ENCODE peak calls at places on chromosome 7, in nine cellular contexts. J is ovary, T is heart left ventricle, V is SJCRH30, I is HCT116, H is psoas muscle, O is esophagus squamous epithelium, Y is A673, R is kidney epithelial cell. U is an unnamed sample.
A peak's percentile ranks its signal among the peaks of the same experiment; 100 is the strongest.

GRCh38 chr7:23971031-23971430 is 261.0 kb downstream of the STK31 start:
- DNase-seq in R (no peak), T (no peak), V (no peak), I (no peak), Y (no peak), J (no peak), H (no peak), O (no peak), U (no peak)

GRCh38 chr7:132394283-132395003 is 181.8 kb downstream of the PLXNA4 start:
- DNase-seq in T (no peak), I (peak; percentile 2), R (no peak), V (no peak), Y (no peak), J (no peak), H (no peak), O (no peak), U (no peak)

GRCh38 chr7:23467731-23468720 is 2.3 kb downstream of the IGF2BP3 start:
- DNase-seq in O (no peak), I (no peak), R (no peak), V (peak; percentile 41), T (no peak), Y (peak; percentile 69), H (no peak), J (no peak), U (no peak)

GRCh38 chr7:21542891-21543527 is at the start of gene DNAH11:
- DNase-seq in V (peak; percentile 59), I (no peak), Y (peak; percentile 15), H (peak; percentile 40), R (no peak), O (no peak), T (no peak), J (peak; percentile 20), U (no peak)

GRCh38 chr7:137642467-137642866 is 204.3 kb downstream of the DGKI start:
- DNase-seq in R (no peak), I (no peak), T (no peak), J (no peak), O (no peak), V (no peak), Y (no peak), H (no peak), U (no peak)

GRCh38 chr7:105829681-105830322 is 46.6 kb downstream of the ATXN7L1 start:
- DNase-seq in T (no peak), R (no peak), V (no peak), J (no peak), I (no peak), H (no peak), Y (no peak), O (no peak), U (no peak)

GRCh38 chr7:137454169-137455166 is 110.9 kb upstream of the PTN start:
- DNase-seq in T (peak; percentile 18), R (no peak), I (no peak), H (peak; percentile 25), J (peak; percentile 9), V (no peak), O (no peak), Y (peak; percentile 59), U (no peak)

GRCh38 chr7:113207441-113207840 is 89.1 kb upstream of the SMIM30 start:
- DNase-seq in V (no peak), R (no peak), J (no peak), O (no peak), H (no peak), I (no peak), T (no peak), Y (no peak), U (no peak)

GRCh38 chr7:43612599-43613589 is 30.0 kb downstream of the STK17A start:
- DNase-seq in O (no peak), J (no peak), T (no peak), I (no peak), Y (no peak), H (no peak), V (no peak), R (no peak), U (no peak)

GRCh38 chr7:128946936-128947830 is 9.5 kb downstream of the IRF5 start:
- DNase-seq in V (no peak), J (no peak), H (no peak), Y (no peak), R (no peak), T (no peak), O (no peak), I (no peak), U (no peak)

GRCh38 chr7:111409714-111410422 is 152.4 kb downstream of the IMMP2L start:
- DNase-seq in O (no peak), R (no peak), H (no peak), I (no peak), T (no peak), J (no peak), V (no peak), Y (no peak), U (no peak)

GRCh38 chr7:80830584-80831319 is 88.1 kb downstream of the SEMA3C start:
- DNase-seq in O (no peak), V (no peak), I (peak; percentile 32), Y (no peak), R (no peak), T (no peak), J (no peak), H (no peak), U (no peak)

GRCh38 chr7:114082567-114082933 is 163.7 kb upstream of the PPP1R3A start:
- DNase-seq in T (no peak), Y (peak; percentile 2), O (no peak), I (no peak), H (no peak), R (no peak), V (no peak), J (no peak), U (no peak)

GRCh38 chr7:45111298-45112223 is at the start of gene TBRG4:
- DNase-seq in R (peak; percentile 59), V (peak; percentile 95), I (peak; percentile 89), O (peak; percentile 73), H (peak; percentile 97), J (peak; percentile 90), Y (peak; percentile 97), T (peak; percentile 93), U (peak; percentile 92)

DNA sequence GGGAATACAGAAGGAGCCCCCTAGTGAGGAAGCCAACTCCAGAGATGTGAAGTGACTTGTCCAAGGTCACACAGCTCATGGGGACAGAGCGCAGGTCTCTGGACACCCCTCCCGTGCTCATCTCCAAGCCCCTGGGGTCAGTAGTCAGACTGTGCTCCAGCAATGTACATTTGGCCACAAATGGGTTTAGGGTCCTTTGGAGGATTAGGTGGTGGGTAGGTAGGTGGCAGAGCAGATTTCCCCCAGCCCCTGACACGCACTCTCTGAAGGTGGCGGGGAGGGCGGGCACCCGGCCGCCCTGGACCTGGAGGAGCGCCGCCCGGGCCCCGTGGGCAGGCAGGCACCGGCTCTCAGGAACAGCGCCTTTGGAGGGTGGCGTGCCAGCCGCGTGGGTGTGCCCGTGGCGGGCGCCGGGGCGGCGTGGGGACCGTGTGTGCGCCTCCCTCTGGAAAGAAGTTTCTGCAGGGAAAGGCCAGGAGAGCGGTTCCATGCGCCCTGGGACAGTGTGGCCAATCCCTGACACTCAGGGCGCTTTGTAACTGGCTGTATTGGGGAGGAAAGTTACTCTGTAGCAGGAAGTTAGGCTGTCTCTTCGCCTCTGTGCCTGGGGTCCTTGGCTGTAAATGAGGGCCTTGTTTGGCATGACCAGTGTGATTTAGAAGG is 1.0 kb downstream of the WIPF3 start:
- DNase-seq in O (no peak), Y (no peak), T (peak; percentile 42), I (peak; percentile 34), V (no peak), R (no peak), J (peak; percentile 64), H (peak; percentile 53), U (no peak)
- H3K4me3 ChIP-seq in O (peak overlapping the region; percentile 74), Y (peak overlapping the region; percentile 46), T (peak overlapping the region; percentile 64), I (peak overlapping the region; percentile 82), V (no peak overlapping the region), R (peak overlapping the region; percentile 41), J (peak overlapping the region; percentile 58), H (peak overlapping the region; percentile 80), U (peak overlapping the region; percentile 66)

DNA sequence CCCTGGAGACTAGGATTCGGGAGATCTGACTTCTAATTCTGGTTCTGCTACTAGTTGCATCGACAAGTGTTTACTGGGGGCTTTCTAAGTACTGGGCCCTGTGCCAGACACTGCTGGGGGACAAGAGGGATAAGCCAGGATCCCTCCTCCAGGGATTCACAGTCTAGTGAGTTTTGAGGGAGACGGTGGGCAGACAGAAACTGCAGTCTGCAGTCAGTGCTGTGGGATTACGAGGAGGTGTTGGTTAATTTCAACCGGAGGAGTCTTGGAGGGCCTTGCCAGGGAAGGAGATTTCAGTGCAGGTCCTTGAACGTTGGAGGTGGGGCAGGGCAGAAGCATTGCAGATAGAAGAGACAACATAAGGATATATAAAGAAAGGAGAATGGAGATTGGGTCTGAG is 3.5 kb upstream of the KCNH2 start:
- DNase-seq in Y (no peak), T (no peak), J (no peak), V (no peak), H (no peak), I (no peak), R (no peak), O (no peak), U (no peak)
- H3K27me3 ChIP-seq in Y (peaks cover 30% of the 10 kb centered on the region), T (peaks cover 3% of the 10 kb centered on the region), J (no peaks in the 10 kb centered on the region), V (no peaks in the 10 kb centered on the region), H (no peaks in the 10 kb centered on the region), I (peaks cover 40% of the 10 kb centered on the region), R (peaks cover 59% of the 10 kb centered on the region), O (no peaks in the 10 kb centered on the region), U (no peaks in the 10 kb centered on the region)

GRCh38 chr7:20217193-20217948 is at the start of gene MACC1:
- DNase-seq in J (no peak), T (peak; percentile 8), R (peak; percentile 53), Y (no peak), H (no peak), I (peak; percentile 93), V (no peak), O (peak; percentile 30), U (no peak)

GRCh38 chr7:20218261-20218660 is 1.1 kb upstream of the MACC1 start:
- DNase-seq in I (no peak), O (no peak), R (no peak), V (no peak), Y (no peak), T (no peak), J (no peak), H (no peak), U (no peak)

GRCh38 chr7:20219446-20220292 is 2.5 kb upstream of the MACC1 start:
- DNase-seq in Y (no peak), J (no peak), O (peak; percentile 48), I (no peak), H (peak; percentile 39), T (peak; percentile 74), V (peak; percentile 99), R (peak; percentile 97), U (no peak)

GRCh38 chr7:20220293-20220755 is 3.1 kb upstream of the MACC1 start:
- DNase-seq in T (no peak), O (no peak), V (peak; percentile 12), H (no peak), J (no peak), Y (no peak), R (no peak), I (no peak), U (no peak)

GRCh38 chr7:20219062-20219445 is 1.9 kb upstream of the MACC1 start:
- DNase-seq in V (peak; percentile 13), O (no peak), H (no peak), I (no peak), R (no peak), T (no peak), J (no peak), Y (no peak), U (no peak)
- H3K4me3 ChIP-seq in V (no peak overlapping the region), O (no peak overlapping the region), H (no peak overlapping the region), I (no peak overlapping the region), R (no peak overlapping the region), T (no peak overlapping the region), J (no peak overlapping the region), Y (no peak overlapping the region), U (no peak overlapping the region)

DNA sequence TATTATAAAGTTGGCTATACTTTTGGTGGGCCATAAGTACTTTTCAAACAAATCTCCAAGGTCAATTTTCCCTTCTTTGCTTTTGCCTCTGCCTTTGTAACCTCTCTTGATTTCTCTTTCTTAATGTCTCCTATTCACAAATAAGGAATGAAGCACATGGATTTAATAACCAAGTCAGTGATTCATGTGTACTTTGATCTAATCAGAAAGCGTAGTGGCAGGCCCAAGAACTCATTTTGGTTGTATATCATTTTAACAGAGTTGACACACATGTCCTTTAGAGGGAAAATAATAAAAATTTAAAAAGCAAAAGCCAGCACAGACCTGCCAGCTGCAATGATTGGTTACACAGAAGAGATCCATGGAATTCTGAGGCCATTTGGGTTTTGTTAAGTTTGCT is 93.7 kb downstream of the FZD1 start:
- DNase-seq in Y (no peak), H (no peak), O (no peak), J (no peak), R (no peak), V (no peak), T (no peak), I (no peak), U (no peak)
- H3K27me3 ChIP-seq in Y (no peaks in the 10 kb centered on the region), H (no peaks in the 10 kb centered on the region), O (no peaks in the 10 kb centered on the region), J (no peaks in the 10 kb centered on the region), R (no peaks in the 10 kb centered on the region), V (no peaks in the 10 kb centered on the region), T (no peaks in the 10 kb centered on the region), I (peaks cover 8% of the 10 kb centered on the region), U (no peaks in the 10 kb centered on the region)

U was measured in dorsolateral prefrontal cortex.